ENCODE peak calls at places on chromosomes 1 and 21, in five cellular contexts. D is neural crest cell; G is mammary epithelial cell; Z is stimulated activated CD4-positive, alpha-beta T cell treated with anti-CD3 and anti-CD28 coated beads, Interleukin-2, amount 100 ng/mL, for 48 hours; Y is astrocyte of the spinal cord. A is an unnamed sample.

GRCh38 chr1:201042663-201043461 is 19.3 kb upstream of the KIF21B start:
- DNase-seq in D (peak; percentile 63), G (peak; percentile 41), Z (peak; percentile 59), Y (peak; percentile 72), A (peak; percentile 83)

GRCh38 chr1:13583964-13584791 is 546 bp downstream of the PDPN start:
- DNase-seq in D (peak; percentile 25), G (peak; percentile 29), Z (no peak), Y (peak; percentile 54), A (peak; percentile 44)

GRCh38 chr1:167722152-167722869 is 529 bp downstream of the MPZL1 start:
- DNase-seq in D (no peak), G (peak; percentile 68), Z (no peak), Y (peak; percentile 25), A (no peak)

GRCh38 chr1:112034277-112034676 is 44.8 kb upstream of the KCND3 start:
- DNase-seq in D (no peak), G (peak; percentile 24), Z (no peak), Y (no peak), A (no peak)

GRCh38 chr1:201230676-201231075 is 40.1 kb downstream of the IGFN1 start:
- DNase-seq in D (no peak), G (no peak), Z (no peak), Y (no peak), A (no peak)

GRCh38 chr21:26739189-26739588 is 106.0 kb downstream of the ADAMTS1 start:
- DNase-seq in D (no peak), G (no peak), Z (no peak), Y (peak; percentile 12), A (no peak)

GRCh38 chr1:55064071-55064581 is 24.8 kb downstream of the PCSK9 start:
- DNase-seq in D (no peak), G (no peak), Z (no peak), Y (no peak), A (peak; percentile 25)

GRCh38 chr1:25952851-25953401 is 44.9 kb downstream of the PAFAH2 start:
- DNase-seq in D (no peak), G (no peak), Z (no peak), Y (peak; percentile 5), A (no peak)

GRCh38 chr1:52210044-52210443 is 68.2 kb downstream of the ZFYVE9 start:
- DNase-seq in D (no peak), G (peak; percentile 82), Z (no peak), Y (no peak), A (no peak)

GRCh38 chr1:18198240-18198639 is 90.6 kb downstream of the IGSF21 start:
- DNase-seq in D (no peak), G (no peak), Z (no peak), Y (no peak), A (no peak)

GRCh38 chr1:31421404-31422040 is 8.5 kb downstream of the SERINC2 start:
- DNase-seq in D (peak; percentile 34), G (peak; percentile 27), Z (no peak), Y (peak; percentile 26), A (no peak)

GRCh38 chr1:97685355-97685754 is 235.5 kb downstream of the DPYD start:
- DNase-seq in D (no peak), G (no peak), Z (no peak), Y (no peak), A (no peak)

GRCh38 chr21:34185051-34185750 is 111.8 kb downstream of the MRPS6 start:
- DNase-seq in D (no peak), G (no peak), Z (no peak), Y (no peak), A (no peak)

GRCh38 chr1:154344977-154345837 is 19.9 kb downstream of the ATP8B2 start:
- DNase-seq in D (peak; percentile 49), G (no peak), Z (peak; percentile 78), Y (peak; percentile 54), A (no peak)

GRCh38 chr1:100868364-100868995 is 26.2 kb downstream of the EXTL2 start:
- DNase-seq in D (no peak), G (no peak), Z (no peak), Y (peak; percentile 72), A (no peak)

GRCh38 chr1:228691926-228692325 is 43.4 kb upstream of the RHOU start:
- DNase-seq in D (no peak), G (peak; percentile 43), Z (no peak), Y (peak; percentile 47), A (no peak)

GRCh38 chr1:67997746-67998145 is 52.7 kb downstream of the DIRAS3 start:
- DNase-seq in D (no peak), G (no peak), Z (no peak), Y (no peak), A (no peak)

A was measured in head of caudate nucleus.